ENCODE peak calls at places on chromosomes 7 and 10, in eight cellular contexts. C is stimulated activated CD4-positive, alpha-beta T cell treated with anti-CD3 and anti-CD28 coated beads, Interleukin-1b, Interleukin-23, amount 100 ng/mL, for 24 hours; Q is stromal cell of bone marrow; P is anterior cingulate cortex; T is WERI-Rb-1; R is HT-29; S is A549; M is EL. I is an unnamed sample.
A peak's percentile ranks its signal among the peaks of the same experiment; 100 is the strongest.

GRCh38 chr10:29618341-29619171 is 16.2 kb downstream of the SVIL start:
- DNase-seq in C (no peak), Q (no peak), P (no peak), T (no peak), R (no peak), S (peak; percentile 37), M (no peak), I (no peak)

GRCh38 chr7:44541-44896 is 147.9 kb upstream of the FAM20C start:
- DNase-seq in C (no peak), Q (no peak), P (no peak), T (no peak), R (no peak), S (no peak), M (no peak), I (no peak)

GRCh38 chr7:124769136-124769535 is 3.5 kb upstream of the GPR37 start:
- DNase-seq in C (no peak), Q (no peak), P (no peak), T (no peak), R (no peak), S (no peak), M (no peak), I (no peak)

GRCh38 chr10:71854031-71854430 is 3.0 kb upstream of the PSAP start:
- DNase-seq in C (no peak), Q (no peak), P (peak; percentile 37), T (no peak), R (no peak), S (no peak), M (peak; percentile 29), I (no peak)

GRCh38 chr10:62384057-62384446 is 9.9 kb downstream of the ZNF365 start:
- DNase-seq in C (no peak), Q (peak; percentile 48), P (no peak), T (no peak), R (peak; percentile 77), S (peak; percentile 10), M (peak; percentile 96), I (no peak)

GRCh38 chr7:83439021-83439420 is 209.9 kb downstream of the SEMA3E start:
- DNase-seq in C (no peak), Q (no peak), P (no peak), T (no peak), R (no peak), S (no peak), M (no peak), I (no peak)

GRCh38 chr7:156176039-156176438 is 363.8 kb upstream of the SHH start:
- DNase-seq in C (no peak), Q (no peak), P (no peak), T (no peak), R (no peak), S (no peak), M (no peak), I (no peak)

GRCh38 chr7:75977741-75978140 is 16.7 kb downstream of the TMEM120A start:
- DNase-seq in C (no peak), Q (peak; percentile 44), P (no peak), T (no peak), R (no peak), S (no peak), M (no peak), I (no peak)

I was measured in head of caudate nucleus.